ENCODE peak calls at places on chromosomes 4 and X, in four cellular contexts. One of them, this sample, is unnamed.

GRCh38 chr4:73856518-73856917 is 3.4 kb downstream of the PF4V1 start:
- DNase-seq in BJ: peak; percentile 79
- DNase-seq in transverse colon: no peak
- DNase-seq in right atrium auricular region: no peak
- DNase-seq in this sample: no peak

GRCh38 chrX:85326234-85327059 is 53.0 kb downstream of the POF1B start:
- DNase-seq in BJ: no peak
- DNase-seq in transverse colon: no peak
- DNase-seq in right atrium auricular region: no peak
- DNase-seq in this sample: no peak

GRCh38 chrX:110846071-110846470 is 50.5 kb upstream of the CHRDL1 start:
- DNase-seq in BJ: no peak
- DNase-seq in transverse colon: no peak
- DNase-seq in right atrium auricular region: no peak
- DNase-seq in this sample: no peak

GRCh38 chr4:54668031-54668611 is 10.4 kb downstream of the KIT start:
- DNase-seq in BJ: no peak
- DNase-seq in transverse colon: no peak
- DNase-seq in right atrium auricular region: no peak
- DNase-seq in this sample: no peak

GRCh38 chrX:154775611-154776349 is 13.1 kb downstream of the DKC1 start:
- DNase-seq in BJ: no peak
- DNase-seq in transverse colon: no peak
- DNase-seq in right atrium auricular region: no peak
- DNase-seq in this sample: no peak

GRCh38 chr4:134862116-134862515 is 660.5 kb upstream of the PABPC4L start:
- DNase-seq in BJ: peak; percentile 8
- DNase-seq in transverse colon: no peak
- DNase-seq in right atrium auricular region: no peak
- DNase-seq in this sample: no peak

GRCh38 chrX:107454302-107454701 is 4.8 kb downstream of the FRMPD3 start:
- DNase-seq in BJ: no peak
- DNase-seq in transverse colon: no peak
- DNase-seq in right atrium auricular region: no peak
- DNase-seq in this sample: no peak

GRCh38 chrX:29699214-29699613 is 516.1 kb upstream of the MAGEB2 start:
- DNase-seq in BJ: peak; percentile 37
- DNase-seq in transverse colon: no peak
- DNase-seq in right atrium auricular region: no peak
- DNase-seq in this sample: no peak

GRCh38 chr4:171785392-171785791 is 27.8 kb upstream of the GALNTL6 start:
- DNase-seq in BJ: no peak
- DNase-seq in transverse colon: no peak
- DNase-seq in right atrium auricular region: no peak
- DNase-seq in this sample: no peak

GRCh38 chr4:40281913-40282312 is 53.2 kb upstream of the CHRNA9 start:
- DNase-seq in BJ: no peak
- DNase-seq in transverse colon: no peak
- DNase-seq in right atrium auricular region: no peak
- DNase-seq in this sample: no peak

GRCh38 chrX:155070663-155070974 is 317 bp downstream of the CMC4 start:
- DNase-seq in BJ: no peak
- DNase-seq in transverse colon: no peak
- DNase-seq in right atrium auricular region: no peak
- DNase-seq in this sample: no peak

GRCh38 chrX:97494756-97495372 is 611.2 kb downstream of the RPA4 start:
- DNase-seq in BJ: no peak
- DNase-seq in transverse colon: no peak
- DNase-seq in right atrium auricular region: no peak
- DNase-seq in this sample: no peak

GRCh38 chrX:151688695-151689094 is 6.6 kb upstream of the PRRG3 start:
- DNase-seq in BJ: no peak
- DNase-seq in transverse colon: no peak
- DNase-seq in right atrium auricular region: no peak
- DNase-seq in this sample: no peak

GRCh38 chrX:120514236-120514635 is 45.1 kb upstream of the LAMP2 start:
- DNase-seq in BJ: no peak
- DNase-seq in transverse colon: no peak
- DNase-seq in right atrium auricular region: no peak
- DNase-seq in this sample: no peak

GRCh38 chr4:57053508-57053907 is 56.7 kb downstream of the IGFBP7 start:
- DNase-seq in BJ: no peak
- DNase-seq in transverse colon: no peak
- DNase-seq in right atrium auricular region: peak; percentile 59
- DNase-seq in this sample: no peak

GRCh38 chr4:55758081-55758480 is 61.5 kb upstream of the EXOC1L start:
- DNase-seq in BJ: no peak
- DNase-seq in transverse colon: no peak
- DNase-seq in right atrium auricular region: no peak
- DNase-seq in this sample: no peak

GRCh38 chr4:19429684-19430083 is 822.0 kb upstream of the SLIT2 start:
- DNase-seq in BJ: no peak
- DNase-seq in transverse colon: no peak
- DNase-seq in right atrium auricular region: no peak
- DNase-seq in this sample: no peak

GRCh38 chr4:99379571-99379970 is 27.0 kb upstream of the ADH1C start:
- DNase-seq in BJ: no peak
- DNase-seq in transverse colon: no peak
- DNase-seq in right atrium auricular region: no peak
- DNase-seq in this sample: no peak

GRCh38 chrX:155235891-155236290 is 19.6 kb downstream of the VBP1 start:
- DNase-seq in BJ: no peak
- DNase-seq in transverse colon: no peak
- DNase-seq in right atrium auricular region: no peak
- DNase-seq in this sample: no peak

GRCh38 chrX:51641421-51642021 is 22.8 kb upstream of the CENPVL3 start:
- DNase-seq in BJ: peak; percentile 2
- DNase-seq in transverse colon: no peak
- DNase-seq in right atrium auricular region: no peak
- DNase-seq in this sample: no peak

GRCh38 chr4:878796-879729 is 53.1 kb downstream of the GAK start:
- DNase-seq in BJ: no peak
- DNase-seq in transverse colon: no peak
- DNase-seq in right atrium auricular region: no peak
- DNase-seq in this sample: no peak

GRCh38 chr4:6087669-6088068 is 69.4 kb upstream of the C4orf50 start:
- DNase-seq in BJ: no peak
- DNase-seq in transverse colon: no peak
- DNase-seq in right atrium auricular region: no peak
- DNase-seq in this sample: no peak

GRCh38 chr4:24686866-24687672 is 102.7 kb upstream of the DHX15 start:
- DNase-seq in BJ: no peak
- DNase-seq in transverse colon: peak; percentile 66
- DNase-seq in right atrium auricular region: no peak
- DNase-seq in this sample: no peak

GRCh38 chr4:14336656-14337055 is 665.6 kb upstream of the CPEB2 start:
- DNase-seq in BJ: no peak
- DNase-seq in transverse colon: no peak
- DNase-seq in right atrium auricular region: no peak
- DNase-seq in this sample: no peak

GRCh38 chr4:119026662-119027444 is 108.8 kb upstream of the MYOZ2 start:
- DNase-seq in BJ: no peak
- DNase-seq in transverse colon: peak; percentile 35
- DNase-seq in right atrium auricular region: no peak
- DNase-seq in this sample: peak; percentile 92

GRCh38 chrX:12955882-12956703 is 18.8 kb upstream of the TMSB4X start:
- DNase-seq in BJ: no peak
- DNase-seq in transverse colon: peak; percentile 69
- DNase-seq in right atrium auricular region: no peak
- DNase-seq in this sample: no peak

GRCh38 chr4:48815483-48815882 is 15.4 kb upstream of the OCIAD1 start:
- DNase-seq in BJ: no peak
- DNase-seq in transverse colon: no peak
- DNase-seq in right atrium auricular region: no peak
- DNase-seq in this sample: no peak

GRCh38 chr4:141309864-141310263 is 89.2 kb downstream of the ZNF330 start:
- DNase-seq in BJ: no peak
- DNase-seq in transverse colon: no peak
- DNase-seq in right atrium auricular region: no peak
- DNase-seq in this sample: no peak

GRCh38 chr4:70365479-70365878 is 4.9 kb downstream of the SMR3A start:
- DNase-seq in BJ: no peak
- DNase-seq in transverse colon: no peak
- DNase-seq in right atrium auricular region: no peak
- DNase-seq in this sample: no peak

GRCh38 chr4:114549638-114550037 is 49.0 kb upstream of the UGT8 start:
- DNase-seq in BJ: no peak
- DNase-seq in transverse colon: no peak
- DNase-seq in right atrium auricular region: no peak
- DNase-seq in this sample: no peak

GRCh38 chr4:78040431-78040830 is 16.7 kb upstream of the FRAS1 start:
- DNase-seq in BJ: no peak
- DNase-seq in transverse colon: no peak
- DNase-seq in right atrium auricular region: no peak
- DNase-seq in this sample: no peak

GRCh38 chr4:169640261-169640880 is 20.0 kb downstream of the CLCN3 start:
- DNase-seq in BJ: peak; percentile 64
- DNase-seq in transverse colon: no peak
- DNase-seq in right atrium auricular region: no peak
- DNase-seq in this sample: no peak

GRCh38 chrX:88789825-88790224 is 42.8 kb downstream of the CPXCR1 start:
- DNase-seq in BJ: no peak
- DNase-seq in transverse colon: no peak
- DNase-seq in right atrium auricular region: no peak
- DNase-seq in this sample: no peak

GRCh38 chrX:88735835-88736234 is 11.2 kb upstream of the CPXCR1 start:
- DNase-seq in BJ: no peak
- DNase-seq in transverse colon: no peak
- DNase-seq in right atrium auricular region: no peak
- DNase-seq in this sample: no peak

GRCh38 chrX:10512258-10512657 is 108.1 kb downstream of the MID1 start:
- DNase-seq in BJ: no peak
- DNase-seq in transverse colon: no peak
- DNase-seq in right atrium auricular region: no peak
- DNase-seq in this sample: no peak

GRCh38 chrX:19581786-19582185 is 66.5 kb upstream of the MAP3K15 start:
- DNase-seq in BJ: no peak
- DNase-seq in transverse colon: no peak
- DNase-seq in right atrium auricular region: no peak
- DNase-seq in this sample: no peak

GRCh38 chrX:16573781-16574180 is 76.2 kb upstream of the S100G start:
- DNase-seq in BJ: no peak
- DNase-seq in transverse colon: no peak
- DNase-seq in right atrium auricular region: no peak
- DNase-seq in this sample: no peak

GRCh38 chrX:68703369-68703768 is 55.9 kb downstream of the STARD8 start:
- DNase-seq in BJ: no peak
- DNase-seq in transverse colon: no peak
- DNase-seq in right atrium auricular region: no peak
- DNase-seq in this sample: no peak

DNA sequence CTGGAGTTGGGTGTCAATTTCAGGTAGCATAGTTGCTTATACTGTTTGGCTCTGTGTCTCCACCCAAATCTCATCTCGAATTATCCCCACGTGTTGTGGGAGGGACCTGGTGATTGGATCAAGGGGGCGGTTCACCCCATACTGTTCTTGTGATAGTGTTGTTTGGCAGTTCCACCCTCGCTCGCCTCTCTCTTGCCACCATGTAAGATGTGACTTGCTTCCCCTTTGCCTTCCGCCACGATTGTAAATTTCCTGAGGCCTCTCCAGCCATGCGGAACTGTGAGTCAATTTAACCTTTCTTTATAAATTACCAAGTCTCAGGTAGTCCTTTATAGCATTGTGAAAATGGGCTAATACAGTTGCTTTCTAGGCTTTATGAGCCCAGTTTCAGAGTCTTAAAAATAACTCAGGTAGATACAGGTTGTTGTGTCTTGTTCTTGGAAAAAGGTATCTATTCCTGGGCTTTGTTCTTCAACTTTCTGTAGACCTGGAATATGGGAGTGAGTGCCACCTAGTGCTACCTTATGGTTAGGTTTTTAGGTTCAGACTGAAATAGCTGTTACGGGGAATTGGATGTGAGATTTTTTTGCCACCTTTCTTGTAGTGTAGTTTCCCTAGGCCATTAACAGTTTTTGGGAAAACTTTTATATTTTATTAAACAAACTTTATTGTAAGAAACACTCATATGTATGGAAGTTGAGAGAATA is 15.6 kb downstream of the PGK1 start:
- DNase-seq in BJ: no peak
- DNase-seq in transverse colon: no peak
- DNase-seq in right atrium auricular region: no peak
- DNase-seq in this sample: no peak
- H3K36me3 ChIP-seq in BJ: peaks cover 24% of the 10 kb centered on the region
- H3K36me3 ChIP-seq in transverse colon: peaks cover 21% of the 10 kb centered on the region
- H3K36me3 ChIP-seq in right atrium auricular region: peaks cover 75% of the 10 kb centered on the region
- H3K36me3 ChIP-seq in this sample: peaks cover 61% of the 10 kb centered on the region

GRCh38 chr4:152424980-152425379 is 110.9 kb downstream of the FBXW7 start:
- DNase-seq in BJ: no peak
- DNase-seq in transverse colon: no peak
- DNase-seq in right atrium auricular region: no peak
- DNase-seq in this sample: no peak
- H3K36me3 ChIP-seq in BJ: no peaks in the 10 kb centered on the region
- H3K36me3 ChIP-seq in transverse colon: no peaks in the 10 kb centered on the region
- H3K36me3 ChIP-seq in right atrium auricular region: no peaks in the 10 kb centered on the region
- H3K36me3 ChIP-seq in this sample: no peaks in the 10 kb centered on the region

DNA sequence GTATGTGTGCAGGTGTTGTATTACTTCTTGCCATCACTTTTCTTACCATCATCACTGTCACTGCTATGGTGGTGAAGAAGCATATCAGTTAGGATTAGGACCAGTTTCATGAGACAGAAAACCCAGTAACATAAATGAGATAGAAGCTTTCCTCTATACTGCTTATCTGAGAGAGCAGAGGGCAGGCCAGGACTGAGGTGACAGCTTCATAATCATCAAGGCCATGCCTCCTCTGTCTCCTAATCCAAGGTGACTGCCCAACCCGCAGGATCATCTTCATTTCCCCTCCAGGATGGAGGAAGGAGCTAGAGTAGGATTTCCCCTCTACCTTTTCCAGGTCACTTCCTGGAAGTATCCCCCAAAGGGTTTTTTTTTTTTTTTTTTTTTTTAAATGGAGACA is 35.4 kb downstream of the TMEM131L start:
- DNase-seq in BJ: no peak
- DNase-seq in transverse colon: no peak
- DNase-seq in right atrium auricular region: no peak
- DNase-seq in this sample: no peak
- H3K36me3 ChIP-seq in BJ: no peaks in the 10 kb centered on the region
- H3K36me3 ChIP-seq in transverse colon: no peaks in the 10 kb centered on the region
- H3K36me3 ChIP-seq in right atrium auricular region: no peaks in the 10 kb centered on the region
- H3K36me3 ChIP-seq in this sample: no peaks in the 10 kb centered on the region

DNA sequence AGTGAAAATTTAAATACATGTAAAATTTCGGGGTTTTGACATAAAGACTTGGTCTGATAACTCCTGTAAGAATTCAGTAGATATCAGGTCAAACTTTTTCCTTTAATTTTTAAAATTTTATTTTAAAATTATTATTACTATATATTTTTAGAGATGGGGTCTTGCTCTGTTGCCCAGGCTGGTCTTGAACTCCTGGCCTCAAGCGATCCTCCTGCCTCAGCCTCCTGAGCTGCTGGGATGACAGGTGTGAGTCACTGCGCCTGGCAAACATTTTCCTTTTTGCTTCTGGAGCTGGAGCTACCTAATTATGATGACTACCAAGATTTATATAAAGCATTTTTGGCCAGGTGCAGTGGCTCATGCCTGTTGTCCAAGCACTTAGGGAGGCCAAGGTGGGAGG is 37.3 kb downstream of the KLHL15 start:
- DNase-seq in BJ: no peak
- DNase-seq in transverse colon: no peak
- DNase-seq in right atrium auricular region: no peak
- DNase-seq in this sample: no peak
- H3K36me3 ChIP-seq in BJ: peaks cover 1% of the 10 kb centered on the region
- H3K36me3 ChIP-seq in transverse colon: no peaks in the 10 kb centered on the region
- H3K36me3 ChIP-seq in right atrium auricular region: peaks cover 8% of the 10 kb centered on the region
- H3K36me3 ChIP-seq in this sample: no peaks in the 10 kb centered on the region

GRCh38 chr4:83267835-83268475 is 16.6 kb downstream of the COQ2 start:
- DNase-seq in BJ: no peak
- DNase-seq in transverse colon: no peak
- DNase-seq in right atrium auricular region: no peak
- DNase-seq in this sample: no peak
- H3K36me3 ChIP-seq in BJ: no peaks in the 10 kb centered on the region
- H3K36me3 ChIP-seq in transverse colon: no peaks in the 10 kb centered on the region
- H3K36me3 ChIP-seq in right atrium auricular region: peaks cover 16% of the 10 kb centered on the region
- H3K36me3 ChIP-seq in this sample: no peaks in the 10 kb centered on the region

This sample was measured in gastrocnemius medialis.